ENCODE peak calls at places on chromosomes 11 and 22, in eight cellular contexts. T, I, F, V, E, N, K and S are unnamed samples.
A peak's percentile ranks its signal among the peaks of the same experiment; 100 is the strongest.

GRCh38 chr11:35166369-35167360 is 27.7 kb downstream of the CD44 start:
- DNase-seq in F (no peak), E (no peak), K (peak; percentile 57), N (no peak), V (peak; percentile 9), T (peak; percentile 29), I (peak; percentile 67), S (no peak)

GRCh38 chr11:75328426-75329277 is 22.8 kb downstream of the ARRB1 start:
- DNase-seq in K (peak; percentile 86), T (peak; percentile 72), E (peak; percentile 75), F (peak; percentile 19), I (peak; percentile 82), N (no peak), V (no peak), S (peak; percentile 74)

GRCh38 chr11:119448380-119448779 is 25.4 kb upstream of the THY1 start:
- DNase-seq in V (no peak), I (no peak), T (no peak), K (no peak), N (no peak), E (no peak), F (no peak), S (no peak)

GRCh38 chr11:10044618-10045017 is 249.4 kb downstream of the SBF2 start:
- DNase-seq in V (no peak), T (no peak), I (peak; percentile 21), N (no peak), F (no peak), E (no peak), K (no peak), S (no peak)

GRCh38 chr11:6746086-6746618 is 25.6 kb downstream of the OR2AG2 start:
- DNase-seq in I (peak; percentile 13), N (peak; percentile 20), F (no peak), K (no peak), V (peak; percentile 84), T (no peak), E (no peak), S (no peak)

GRCh38 chr11:73982595-73982989 is at the start of gene UCP2:
- DNase-seq in V (peak; percentile 88), N (peak; percentile 67), F (peak; percentile 64), K (peak; percentile 81), E (peak; percentile 92), T (peak; percentile 89), I (peak; percentile 65), S (peak; percentile 91)

GRCh38 chr11:122852071-122852831 is 14.0 kb downstream of the CRTAM start:
- DNase-seq in N (no peak), F (no peak), V (no peak), K (no peak), T (no peak), E (no peak), I (no peak), S (no peak)

GRCh38 chr11:76663461-76663760 is 7.1 kb downstream of the LRRC32 start:
- DNase-seq in E (no peak), T (peak; percentile 5), N (no peak), K (no peak), V (no peak), F (no peak), I (no peak), S (no peak)

GRCh38 chr22:30250713-30251267 is 4.2 kb upstream of the LIF start:
- DNase-seq in N (no peak), E (no peak), K (peak; percentile 54), T (no peak), I (peak; percentile 57), F (no peak), V (no peak), S (no peak)

GRCh38 chr11:15594607-15595006 is 479.9 kb downstream of the INSC start:
- DNase-seq in N (no peak), T (no peak), F (no peak), I (no peak), V (no peak), K (no peak), E (no peak), S (no peak)

GRCh38 chr11:64534950-64535349 is 56.1 kb upstream of the SLC22A12 start:
- DNase-seq in N (no peak), V (no peak), F (no peak), E (no peak), I (no peak), K (no peak), T (no peak), S (no peak)

GRCh38 chr22:36411589-36412258 is 24.0 kb upstream of the MYH9 start:
- DNase-seq in N (no peak), I (no peak), V (peak; percentile 69), K (no peak), E (peak; percentile 10), T (no peak), F (no peak), S (no peak)

GRCh38 chr11:19868281-19868821 is 155.7 kb downstream of the NAV2 start:
- DNase-seq in T (peak; percentile 57), I (peak; percentile 98), V (no peak), N (no peak), F (no peak), K (no peak), E (peak; percentile 11), S (no peak)

GRCh38 chr11:117189191-117189940 is 9.8 kb upstream of the TAGLN start:
- DNase-seq in K (no peak), E (no peak), F (no peak), T (peak; percentile 32), I (no peak), V (no peak), N (no peak), S (no peak)

GRCh38 chr11:78161937-78162336 is 22.5 kb upstream of the ALG8 start:
- DNase-seq in V (no peak), N (no peak), E (no peak), I (peak; percentile 44), T (peak; percentile 59), F (no peak), K (no peak), S (peak; percentile 37)

GRCh38 chr22:25602924-25603323 is 38.4 kb downstream of the GRK3 start:
- DNase-seq in I (no peak), E (no peak), V (no peak), K (no peak), F (no peak), T (no peak), N (no peak), S (no peak)

GRCh38 chr22:40463727-40464126 is 93.3 kb downstream of the SGSM3 start:
- DNase-seq in T (no peak), N (no peak), K (no peak), V (no peak), I (no peak), E (no peak), F (no peak), S (no peak)

GRCh38 chr11:8362899-8363298 is 99.2 kb upstream of the LMO1 start:
- DNase-seq in K (no peak), N (no peak), F (no peak), V (no peak), E (no peak), T (no peak), I (no peak), S (no peak)

GRCh38 chr11:46345881-46346484 is 1.3 kb upstream of the DGKZ start:
- DNase-seq in T (no peak), I (no peak), N (no peak), E (no peak), K (no peak), F (no peak), V (no peak), S (no peak)

GRCh38 chr22:30159561-30160353 is 79.5 kb downstream of the HORMAD2 start:
- DNase-seq in N (no peak), V (no peak), I (peak; percentile 83), K (peak; percentile 25), E (no peak), T (peak; percentile 33), F (no peak), S (peak; percentile 45)

GRCh38 chr11:132901638-132902610 is 630.4 kb downstream of the OPCML start:
- DNase-seq in V (no peak), E (no peak), F (no peak), I (no peak), N (no peak), K (no peak), T (no peak), S (no peak)

GRCh38 chr11:55457641-55458040 is 89.9 kb downstream of the OR4A15 start:
- DNase-seq in T (no peak), V (peak; percentile 63), E (no peak), N (no peak), F (no peak), K (no peak), I (no peak), S (no peak)

GRCh38 chr11:87972133-87972532 is 203.1 kb downstream of the RAB38 start:
- DNase-seq in I (no peak), T (no peak), N (no peak), V (no peak), K (no peak), E (no peak), F (no peak), S (no peak)

GRCh38 chr22:43467171-43467570 is 55.4 kb downstream of the MPPED1 start:
- DNase-seq in V (no peak), K (no peak), T (no peak), F (no peak), N (no peak), E (no peak), I (no peak), S (peak; percentile 59)

GRCh38 chr22:25563757-25564319 is 637 bp upstream of the GRK3 start:
- DNase-seq in K (no peak), V (no peak), T (no peak), N (no peak), F (no peak), I (no peak), E (no peak), S (peak; percentile 41)

GRCh38 chr22:24445481-24446290 is 18.3 kb downstream of the ADORA2A start:
- DNase-seq in I (no peak), K (no peak), T (no peak), F (no peak), N (no peak), E (no peak), V (no peak), S (no peak)

GRCh38 chr11:125082611-125083311 is 19.7 kb downstream of the SLC37A2 start:
- DNase-seq in F (no peak), K (no peak), I (peak; percentile 78), V (no peak), N (no peak), E (no peak), T (no peak), S (no peak)

GRCh38 chr11:118002541-118003019 is 16.4 kb downstream of the IL10RA start:
- DNase-seq in N (no peak), K (no peak), T (peak; percentile 75), V (no peak), E (no peak), I (peak; percentile 52), F (no peak), S (peak; percentile 63)

GRCh38 chr22:28442951-28443876 is 236.4 kb downstream of the TTC28 start:
- DNase-seq in V (no peak), E (no peak), K (no peak), I (peak; percentile 82), N (no peak), T (peak; percentile 70), F (peak; percentile 15), S (peak; percentile 87)

GRCh38 chr11:95363710-95364109 is 132.7 kb upstream of the SESN3 start:
- DNase-seq in F (no peak), T (no peak), K (no peak), E (no peak), I (no peak), V (no peak), N (no peak), S (no peak)

GRCh38 chr11:123558536-123559315 is 95.7 kb downstream of the SCN3B start:
- DNase-seq in I (no peak), K (no peak), T (no peak), N (no peak), F (no peak), V (no peak), E (no peak), S (no peak)

GRCh38 chr11:28049338-28050216 is 58.4 kb downstream of the KIF18A start:
- DNase-seq in V (no peak), K (peak; percentile 8), T (no peak), I (peak; percentile 32), N (no peak), E (no peak), F (no peak), S (no peak)

GRCh38 chr11:109426442-109426841 is 4.5 kb downstream of the C11orf87 start:
- DNase-seq in E (no peak), N (no peak), K (no peak), I (no peak), F (no peak), V (peak; percentile 15), T (no peak), S (no peak)

GRCh38 chr11:61927501-61927900 is 10.1 kb upstream of the RAB3IL1 start:
- DNase-seq in I (no peak), V (no peak), E (no peak), T (no peak), N (no peak), K (no peak), F (no peak), S (no peak)